ENCODE peak calls at places on chromosomes 16 and 17, in eight cellular contexts. A is body of pancreas; Z is A549; R is tibial nerve; D is H1; Y is heart left ventricle; W is effector memory CD4-positive, alpha-beta T cell; J is PC-9. I is an unnamed sample.

GRCh38 chr16:77877712-77878111 is 89.3 kb downstream of the VAT1L start:
- DNase-seq in A (no peak), J (no peak), D (no peak), Z (peak), R (no peak), Y (no peak), W (no peak), I (no peak)

GRCh38 chr17:80833952-80834895 is 157.4 kb upstream of the CHMP6 start:
- DNase-seq in A (peak), W (no peak), J (no peak), Y (peak), R (peak), D (no peak), Z (no peak), I (no peak)

GRCh38 chr16:27503662-27504061 is 46.1 kb downstream of the GTF3C1 start:
- DNase-seq in W (no peak), Z (no peak), J (no peak), Y (no peak), R (no peak), A (no peak), D (no peak), I (no peak)

GRCh38 chr17:35801583-35802224 is 6.3 kb upstream of the MMP28 start:
- DNase-seq in Z (no peak), W (no peak), A (no peak), Y (peak), R (peak), J (no peak), D (no peak), I (no peak)

GRCh38 chr17:48571024-48571818 is 6.9 kb downstream of the HOXB4 start:
- DNase-seq in Y (no peak), J (no peak), W (no peak), R (no peak), Z (no peak), D (no peak), A (no peak), I (no peak)

GRCh38 chr16:81703177-81704155 is 75.6 kb upstream of the PLCG2 start:
- DNase-seq in R (no peak), Y (no peak), D (no peak), J (no peak), A (no peak), Z (peak), W (no peak), I (no peak)

GRCh38 chr17:67503184-67503583 is 126.1 kb downstream of the PITPNC1 start:
- DNase-seq in Y (no peak), D (no peak), W (no peak), Z (peak), R (no peak), A (peak), J (peak), I (no peak)

GRCh38 chr16:57530531-57531252 is 5.7 kb downstream of the CCDC102A start:
- DNase-seq in R (no peak), W (no peak), D (no peak), J (no peak), A (peak), Y (no peak), Z (no peak), I (no peak)

GRCh38 chr17:78591263-78591671 is 14.1 kb upstream of the DNAH17 start:
- DNase-seq in J (no peak), R (no peak), Y (no peak), D (no peak), Z (no peak), A (no peak), W (no peak), I (no peak)

GRCh38 chr16:89613101-89613953 is at the start of gene DPEP1:
- DNase-seq in A (peak), R (no peak), Z (no peak), D (peak), W (no peak), J (no peak), Y (no peak), I (no peak)

GRCh38 chr16:19086322-19087199 is 19.1 kb downstream of the COQ7 start:
- DNase-seq in Z (peak), W (peak), A (peak), J (peak), D (peak), R (peak), Y (peak), I (peak)

GRCh38 chr16:7315813-7316212 is 16.8 kb upstream of the RBFOX1 start:
- DNase-seq in Z (no peak), Y (no peak), A (no peak), W (no peak), J (no peak), D (no peak), R (no peak), I (no peak)

GRCh38 chr16:72905581-72905980 is 142.3 kb downstream of the ZFHX3 start:
- DNase-seq in W (no peak), R (no peak), Z (no peak), A (no peak), J (no peak), D (no peak), Y (no peak), I (no peak)

GRCh38 chr17:72935984-72936383 is 156.5 kb downstream of the SLC39A11 start:
- DNase-seq in R (no peak), J (no peak), D (no peak), Y (no peak), W (no peak), Z (no peak), A (no peak), I (no peak)

GRCh38 chr16:4859900-4860255 is 12.6 kb downstream of the UBN1 start:
- DNase-seq in D (no peak), A (no peak), J (no peak), Y (no peak), Z (no peak), W (no peak), R (no peak), I (no peak)

GRCh38 chr17:21358682-21359482 is 17.3 kb upstream of the KCNJ12 start:
- DNase-seq in W (no peak), Z (peak), R (no peak), Y (no peak), J (peak), A (no peak), D (no peak), I (no peak)

GRCh38 chr16:85330694-85331188 is 218.5 kb upstream of the CIBAR2 start:
- DNase-seq in D (no peak), J (no peak), W (no peak), Z (peak), Y (no peak), A (peak), R (no peak), I (no peak)

GRCh38 chr17:42342242-42343008 is 45.8 kb downstream of the STAT3 start:
- DNase-seq in Z (no peak), A (no peak), J (no peak), D (no peak), Y (no peak), W (no peak), R (no peak), I (no peak)

GRCh38 chr17:7650509-7651096 is at the start of gene ATP1B2:
- DNase-seq in A (peak), Y (peak), W (peak), J (peak), Z (peak), R (peak), D (peak), I (peak)

GRCh38 chr16:69563605-69564580 is 1.9 kb upstream of the NFAT5 start:
- DNase-seq in W (no peak), J (peak), R (no peak), D (peak), Y (no peak), A (no peak), Z (peak), I (peak)

GRCh38 chr17:49922095-49922494 is 46.9 kb upstream of the DLX4 start:
- DNase-seq in D (no peak), Y (no peak), J (no peak), A (no peak), R (no peak), W (no peak), Z (no peak), I (no peak)

GRCh38 chr17:6495450-6496115 is 51.3 kb downstream of the PIMREG start:
- DNase-seq in R (no peak), Y (no peak), A (no peak), J (no peak), W (no peak), Z (no peak), D (no peak), I (no peak)

GRCh38 chr16:75486014-75486404 is 9.2 kb downstream of the CHST6 start:
- DNase-seq in Y (no peak), D (no peak), Z (no peak), W (no peak), J (peak), A (no peak), R (no peak), I (no peak)
- H3K27ac ChIP-seq in Y (no peak), D (no peak), Z (peak), W (no peak), J (no peak), A (no peak), R (no peak), I (no peak)

GRCh38 chr16:87468550-87468949 is 24.3 kb downstream of the ZCCHC14 start:
- DNase-seq in J (no peak), R (no peak), A (no peak), W (no peak), D (no peak), Z (no peak), Y (no peak), I (no peak)
- H3K27ac ChIP-seq in J (no peak), R (no peak), A (no peak), W (no peak), D (no peak), Z (no peak), Y (no peak), I (no peak)

GRCh38 chr16:55470533-55471371 is 8.2 kb upstream of the MMP2 start:
- DNase-seq in Z (no peak), D (no peak), J (peak), R (no peak), Y (no peak), A (no peak), W (no peak), I (no peak)

GRCh38 chr16:55473584-55473983 is 5.4 kb upstream of the MMP2 start:
- DNase-seq in Z (no peak), J (no peak), R (no peak), Y (no peak), D (no peak), A (no peak), W (no peak), I (no peak)

GRCh38 chr16:55469821-55470532 is 9.0 kb upstream of the MMP2 start:
- DNase-seq in Y (no peak), A (no peak), J (no peak), Z (no peak), D (no peak), R (no peak), W (no peak), I (no peak)

GRCh38 chr16:55468352-55468990 is 10.5 kb upstream of the MMP2 start:
- DNase-seq in R (no peak), Z (no peak), W (no peak), A (no peak), D (no peak), J (no peak), Y (no peak), I (no peak)

GRCh38 chr16:55471448-55472097 is 7.4 kb upstream of the MMP2 start:
- DNase-seq in Y (no peak), Z (peak), R (no peak), J (peak), A (no peak), W (no peak), D (no peak), I (no peak)
- H3K27ac ChIP-seq in Y (no peak), Z (peak), R (peak), J (peak), A (no peak), W (no peak), D (no peak), I (no peak)

DNA sequence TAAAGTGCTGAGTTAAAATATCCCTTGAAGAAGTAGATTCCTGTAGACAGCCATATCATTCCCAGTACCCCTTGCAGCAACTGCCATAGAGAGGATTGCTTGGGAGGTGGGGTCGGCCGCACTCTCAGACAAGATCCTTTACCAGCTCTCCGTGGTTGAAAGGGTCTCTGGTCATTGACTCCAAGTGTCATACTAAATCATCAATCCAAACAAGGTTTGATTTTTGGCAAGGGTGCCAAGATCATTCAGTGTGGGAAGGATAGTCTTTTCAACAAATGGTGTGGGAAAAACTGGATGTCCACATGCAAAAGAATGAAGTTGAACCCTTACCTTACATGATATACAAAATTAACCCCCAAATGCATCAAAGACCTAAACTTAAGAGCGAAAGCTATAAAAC is 21.8 kb downstream of the TBX2 start:
- DNase-seq in W (no peak), Z (no peak), R (no peak), Y (no peak), A (no peak), J (no peak), D (no peak), I (no peak)
- H3K27ac ChIP-seq in W (no peak), Z (no peak), R (no peak), Y (no peak), A (no peak), J (no peak), D (no peak), I (no peak)

GRCh38 chr16:80652441-80652840 is 111.6 kb downstream of the DYNLRB2 start:
- DNase-seq in J (no peak), A (no peak), W (no peak), Z (no peak), Y (no peak), R (no peak), D (no peak), I (no peak)

GRCh38 chr16:80654094-80654862 is 113.5 kb downstream of the DYNLRB2 start:
- DNase-seq in Z (no peak), D (no peak), J (no peak), R (no peak), Y (no peak), A (no peak), W (no peak), I (no peak)

GRCh38 chr16:80656161-80656560 is 115.4 kb downstream of the DYNLRB2 start:
- DNase-seq in Z (no peak), R (no peak), W (no peak), Y (no peak), A (no peak), J (no peak), D (no peak), I (no peak)

GRCh38 chr16:80656731-80657150 is 115.9 kb downstream of the DYNLRB2 start:
- DNase-seq in J (no peak), W (no peak), Y (no peak), A (no peak), Z (no peak), R (no peak), D (no peak), I (peak)

GRCh38 chr16:80655751-80656150 is 115.0 kb downstream of the DYNLRB2 start:
- DNase-seq in Z (no peak), J (no peak), Y (no peak), R (no peak), W (no peak), A (no peak), D (no peak), I (no peak)
- H3K27ac ChIP-seq in Z (no peak), J (no peak), Y (no peak), R (no peak), W (no peak), A (no peak), D (no peak), I (peak)

GRCh38 chr16:12096162-12096781 is 119.7 kb downstream of the SNX29 start:
- DNase-seq in J (no peak), D (no peak), Y (no peak), A (no peak), W (no peak), Z (no peak), R (no peak), I (no peak)
- H3K27ac ChIP-seq in J (no peak), D (no peak), Y (no peak), A (no peak), W (no peak), Z (no peak), R (peak), I (no peak)

GRCh38 chr17:17868637-17869522 is 32.1 kb upstream of the SREBF1 start:
- DNase-seq in A (no peak), Z (no peak), D (no peak), R (no peak), Y (peak), W (no peak), J (no peak), I (no peak)
- H3K27ac ChIP-seq in A (no peak), Z (no peak), D (no peak), R (peak), Y (peak), W (no peak), J (no peak), I (no peak)

DNA sequence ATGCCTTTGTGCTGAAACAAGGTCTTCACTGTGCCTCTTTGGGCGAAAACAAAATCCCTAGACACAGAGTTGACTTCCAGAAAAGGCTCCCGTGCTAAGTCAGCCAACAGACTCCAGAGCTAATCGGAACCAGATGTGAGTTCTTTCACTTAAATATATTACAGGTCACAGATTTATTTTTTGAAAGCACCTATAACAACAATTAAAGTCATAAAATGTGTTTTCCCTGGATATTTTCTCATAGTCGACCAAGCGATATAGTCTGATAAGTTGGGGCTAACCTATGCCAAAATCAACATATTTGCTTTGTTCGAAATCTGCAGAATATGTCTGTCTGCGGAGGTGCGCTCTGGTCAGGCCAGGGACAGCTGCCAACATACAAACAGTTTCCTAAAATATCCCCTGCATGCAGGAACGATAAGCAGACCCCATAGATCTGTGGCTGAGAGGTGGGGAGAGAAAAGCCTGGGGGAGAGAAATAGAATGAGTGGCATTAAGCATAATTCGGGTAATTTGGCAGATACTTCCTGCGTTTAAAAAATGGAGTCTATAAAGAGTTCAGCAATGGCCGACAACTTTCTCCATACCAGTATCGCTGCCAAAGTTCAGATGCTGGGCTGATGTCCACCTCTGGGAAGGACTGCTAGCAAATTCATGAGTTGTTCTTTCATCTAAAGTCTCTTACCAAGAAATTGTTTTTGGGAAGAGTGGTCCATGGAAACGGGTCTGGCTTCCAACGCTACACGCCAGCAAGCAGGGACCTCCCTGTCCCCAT is 50.8 kb upstream of the MYH10 start:
- DNase-seq in J (no peak), D (no peak), Y (peak), W (no peak), Z (no peak), A (no peak), R (peak), I (no peak)
- H3K27ac ChIP-seq in J (no peak), D (no peak), Y (no peak), W (no peak), Z (no peak), A (no peak), R (peak), I (no peak)

GRCh38 chr17:720706-721539 is 6.3 kb upstream of the VPS53 start:
- DNase-seq in Z (no peak), W (no peak), Y (no peak), J (no peak), R (no peak), A (no peak), D (no peak), I (no peak)
- H3K27ac ChIP-seq in Z (no peak), W (no peak), Y (no peak), J (no peak), R (no peak), A (peak), D (no peak), I (no peak)